ENCODE peak calls at places on chromosomes 1 and 21, in seven cellular contexts. O, H, I, Y, L, W and S are unnamed samples.

GRCh38 chr1:173946380-173946921 is 29.3 kb upstream of the SERPINC1 start:
- DNase-seq in O (no peak), H (no peak), I (no peak), Y (no peak), L (no peak), W (no peak), S (no peak)

GRCh38 chr1:217660353-217661062 is 29.4 kb downstream of the SPATA17 start:
- DNase-seq in O (no peak), H (peak; percentile 71), I (no peak), Y (no peak), L (no peak), W (no peak), S (no peak)

GRCh38 chr1:186894415-186894814 is 65.7 kb downstream of the PLA2G4A start:
- DNase-seq in O (no peak), H (no peak), I (no peak), Y (no peak), L (no peak), W (no peak), S (no peak)

GRCh38 chr21:25350056-25350455 is 257.2 kb downstream of the MRPL39 start:
- DNase-seq in O (no peak), H (no peak), I (no peak), Y (no peak), L (no peak), W (no peak), S (peak; percentile 4)

GRCh38 chr1:3319874-3320245 is 134.6 kb upstream of the ARHGEF16 start:
- DNase-seq in O (no peak), H (peak; percentile 85), I (no peak), Y (no peak), L (no peak), W (no peak), S (peak; percentile 68)

GRCh38 chr1:62901650-62902049 is 117.7 kb downstream of the ATG4C start:
- DNase-seq in O (no peak), H (no peak), I (no peak), Y (no peak), L (no peak), W (no peak), S (no peak)

GRCh38 chr1:156896490-156897033 is 3.0 kb downstream of the PEAR1 start:
- DNase-seq in O (no peak), H (peak; percentile 96), I (peak; percentile 49), Y (no peak), L (no peak), W (no peak), S (no peak)

GRCh38 chr1:91736999-91737615 is 148.8 kb downstream of the TGFBR3 start:
- DNase-seq in O (no peak), H (peak; percentile 79), I (no peak), Y (no peak), L (peak; percentile 81), W (no peak), S (peak; percentile 82)

GRCh38 chr1:30599721-30600120 is 123.7 kb downstream of the MATN1 start:
- DNase-seq in O (no peak), H (no peak), I (no peak), Y (no peak), L (peak; percentile 73), W (no peak), S (no peak)

GRCh38 chr21:45454924-45455315 is 50.0 kb downstream of the COL18A1 start:
- DNase-seq in O (no peak), H (no peak), I (peak; percentile 55), Y (no peak), L (no peak), W (no peak), S (no peak)

GRCh38 chr1:162133566-162133965 is 64.1 kb downstream of the NOS1AP start:
- DNase-seq in O (no peak), H (no peak), I (no peak), Y (no peak), L (no peak), W (no peak), S (no peak)

GRCh38 chr1:181219938-181220337 is 131.4 kb downstream of the IER5 start:
- DNase-seq in O (no peak), H (no peak), I (no peak), Y (no peak), L (no peak), W (no peak), S (no peak)

GRCh38 chr1:164853146-164853545 is 294.2 kb downstream of the PBX1 start:
- DNase-seq in O (no peak), H (no peak), I (no peak), Y (no peak), L (no peak), W (no peak), S (no peak)

GRCh38 chr1:112769611-112770010 is 54.5 kb upstream of the PPM1J start:
- DNase-seq in O (no peak), H (no peak), I (no peak), Y (no peak), L (no peak), W (no peak), S (no peak)

GRCh38 chr21:25979845-25980433 is 190.6 kb downstream of the APP start:
- DNase-seq in O (no peak), H (no peak), I (no peak), Y (no peak), L (no peak), W (no peak), S (no peak)

GRCh38 chr1:205496661-205497060 is 7.8 kb upstream of the CDK18 start:
- DNase-seq in O (no peak), H (no peak), I (no peak), Y (no peak), L (no peak), W (no peak), S (no peak)

GRCh38 chr1:55155522-55155921 is 59.6 kb downstream of the USP24 start:
- DNase-seq in O (no peak), H (no peak), I (peak; percentile 81), Y (no peak), L (no peak), W (no peak), S (peak; percentile 6)

GRCh38 chr21:45018131-45019075 is 56.0 kb upstream of the ADARB1 start:
- DNase-seq in O (peak; percentile 68), H (peak; percentile 8), I (peak; percentile 47), Y (peak; percentile 65), L (peak; percentile 66), W (no peak), S (no peak)

GRCh38 chr1:235315735-235316134 is 12.2 kb downstream of the ARID4B start:
- DNase-seq in O (no peak), H (no peak), I (no peak), Y (no peak), L (no peak), W (no peak), S (no peak)

GRCh38 chr1:181704556-181704955 is 221.2 kb downstream of the CACNA1E start:
- DNase-seq in O (no peak), H (no peak), I (no peak), Y (no peak), L (no peak), W (no peak), S (peak; percentile 6)

GRCh38 chr1:228474507-228474906 is 12.7 kb upstream of the RNF187 start:
- DNase-seq in O (no peak), H (no peak), I (no peak), Y (no peak), L (no peak), W (no peak), S (no peak)

GRCh38 chr1:24119859-24120756 is 8.2 kb upstream of the MYOM3 start:
- DNase-seq in O (peak; percentile 48), H (no peak), I (peak; percentile 84), Y (no peak), L (no peak), W (no peak), S (peak; percentile 93)

DNA sequence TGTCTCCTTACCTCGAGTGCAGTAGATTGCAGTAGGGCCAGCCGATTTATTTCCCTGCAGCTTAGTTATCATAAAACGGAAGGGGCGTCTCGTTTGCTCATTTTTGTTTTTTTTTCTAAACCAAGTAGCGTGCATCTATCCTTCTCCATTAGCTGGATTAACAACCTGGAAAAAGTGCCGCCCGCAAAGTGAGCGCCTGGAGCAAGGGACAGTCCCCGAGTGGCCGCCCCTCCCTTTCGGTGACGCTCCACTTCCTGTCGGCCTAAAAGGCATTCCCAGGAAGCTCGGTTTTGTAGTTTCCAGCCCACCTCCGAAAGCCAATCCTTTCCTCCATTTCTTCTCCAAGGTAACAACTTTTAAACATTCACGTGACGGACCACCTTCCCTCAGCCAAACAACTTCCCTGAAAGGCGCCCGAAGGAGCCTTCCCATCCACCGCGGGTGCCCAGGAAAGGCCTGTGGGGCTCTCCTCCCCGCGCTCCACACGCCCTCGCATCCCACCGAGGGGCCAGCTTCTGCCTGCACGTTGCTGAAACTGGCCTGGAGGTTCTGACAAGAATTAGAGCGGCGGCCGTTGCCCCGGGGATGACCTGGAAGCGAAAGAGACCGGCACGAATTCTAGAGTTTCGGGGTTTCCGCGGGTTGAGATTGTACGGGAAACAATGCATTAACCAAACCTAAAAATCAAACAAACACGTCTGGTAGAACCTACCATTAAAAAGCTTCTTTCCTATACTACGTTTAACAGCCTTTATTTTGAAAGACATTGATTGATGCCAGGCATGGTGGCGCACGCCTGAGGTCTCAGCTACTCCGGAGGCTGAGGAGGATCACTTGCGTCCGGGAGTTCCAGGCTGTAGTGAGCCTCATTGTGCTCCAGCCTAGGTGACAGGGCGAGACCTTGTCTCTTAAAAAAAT is at the start of gene EXTL2:
- DNase-seq in O (peak; percentile 93), H (peak; percentile 51), I (peak; percentile 92), Y (peak; percentile 91), L (peak; percentile 90), W (no peak), S (peak; percentile 96)
- TF ChIP-seq POLR2A in O (no peak), H (peak; percentile 32), I (no peak), Y (no peak), L (no peak), W (peak; percentile 52), S (no peak)

GRCh38 chr1:36989260-36989659 is 45.1 kb downstream of the GRIK3 start:
- DNase-seq in O (no peak), H (no peak), I (peak; percentile 51), Y (no peak), L (no peak), W (no peak), S (no peak)
- H3K27ac ChIP-seq in O (no peak overlapping the region), H (no peak overlapping the region), I (no peak overlapping the region), Y (no peak overlapping the region), L (peak overlapping the region; percentile 9), W (no peak overlapping the region), S (no peak overlapping the region)

DNA sequence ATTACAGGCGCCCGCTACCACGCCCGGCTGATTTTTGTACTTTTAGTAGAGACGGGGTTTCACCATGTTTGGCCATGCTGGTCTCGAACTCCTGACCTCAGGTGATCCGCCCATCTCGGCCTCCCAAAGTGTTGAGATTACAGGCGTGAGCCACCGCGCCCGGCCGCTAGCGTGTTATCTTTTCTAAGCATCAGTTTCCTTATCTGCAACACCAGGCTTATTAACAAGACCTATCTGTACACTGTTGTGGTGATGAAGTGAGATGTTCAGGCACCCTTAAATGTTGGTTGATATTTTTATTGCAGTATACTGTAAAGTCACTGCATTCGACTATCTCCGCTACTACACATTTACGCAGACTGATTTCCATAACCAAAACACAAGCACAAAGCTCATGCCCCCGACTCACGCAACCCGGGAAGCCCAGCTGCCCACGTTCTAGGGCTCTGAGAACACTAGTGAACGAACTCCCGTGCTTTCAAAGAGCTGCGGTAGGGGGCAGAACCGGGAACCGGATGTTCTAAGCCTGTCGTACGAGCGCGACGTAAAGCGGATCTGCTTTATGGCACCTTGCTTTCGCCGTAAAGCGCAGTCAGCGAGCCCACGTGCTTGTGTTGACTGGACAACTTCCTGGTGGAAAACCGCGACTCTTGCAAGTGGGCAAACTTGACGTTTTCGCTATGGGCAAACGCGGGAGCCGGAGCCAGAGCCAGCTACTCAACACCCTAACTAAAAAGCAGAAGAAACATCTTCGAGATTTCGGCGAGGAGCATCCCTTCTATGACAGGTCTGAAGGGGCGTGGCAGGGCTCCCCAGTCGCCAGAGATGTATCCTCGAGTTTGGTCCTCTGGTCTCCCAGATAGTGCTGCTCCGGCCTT is at the start of gene UTP25:
- DNase-seq in O (peak; percentile 96), H (peak; percentile 80), I (peak; percentile 95), Y (peak; percentile 95), L (peak; percentile 95), W (peak; percentile 97), S (peak; percentile 93)
- TF ChIP-seq POLR2A in O (no peak), H (peak; percentile 67), I (no peak), Y (no peak), L (no peak), W (peak; percentile 79), S (peak; percentile 63)

GRCh38 chr1:111318483-111319000 is 27.9 kb downstream of the CHIA start:
- DNase-seq in O (no peak), H (no peak), I (no peak), Y (no peak), L (no peak), W (no peak), S (no peak)
- H3K27ac ChIP-seq in O (no peak overlapping the region), H (no peak overlapping the region), I (no peak overlapping the region), Y (no peak overlapping the region), L (no peak overlapping the region), W (no peak overlapping the region), S (no peak overlapping the region)